ENCODE peak calls at places on chromosomes 4 and X, in five cellular contexts. One of them, this sample, is unnamed.

GRCh38 chrX:115689931-115690330 is 129.0 kb downstream of the PLS3 start:
- DNase-seq in astrocyte of the spinal cord: peak
- DNase-seq in fibroblast of pulmonary artery: peak
- DNase-seq in uterus: no peak
- DNase-seq in mucosa of descending colon: no peak
- DNase-seq in this sample: no peak

GRCh38 chrX:151396042-151396826 is 772 bp upstream of the VMA21 start:
- DNase-seq in uterus: peak
- DNase-seq in fibroblast of pulmonary artery: no peak
- DNase-seq in astrocyte of the spinal cord: peak
- DNase-seq in mucosa of descending colon: peak
- DNase-seq in this sample: no peak

GRCh38 chrX:150162141-150162540 is 201.0 kb upstream of the MAMLD1 start:
- DNase-seq in fibroblast of pulmonary artery: no peak
- DNase-seq in uterus: no peak
- DNase-seq in mucosa of descending colon: no peak
- DNase-seq in astrocyte of the spinal cord: no peak
- DNase-seq in this sample: no peak

GRCh38 chr4:103002551-103002950 is 17.0 kb downstream of the SLC9B1 start:
- DNase-seq in mucosa of descending colon: no peak
- DNase-seq in astrocyte of the spinal cord: peak
- DNase-seq in uterus: no peak
- DNase-seq in fibroblast of pulmonary artery: peak
- DNase-seq in this sample: no peak

GRCh38 chr4:99408346-99408745 is 26.8 kb downstream of the ADH7 start:
- DNase-seq in astrocyte of the spinal cord: no peak
- DNase-seq in fibroblast of pulmonary artery: peak
- DNase-seq in mucosa of descending colon: no peak
- DNase-seq in uterus: no peak
- DNase-seq in this sample: no peak

GRCh38 chr4:41148292-41148691 is 66.0 kb downstream of the APBB2 start:
- DNase-seq in fibroblast of pulmonary artery: no peak
- DNase-seq in uterus: no peak
- DNase-seq in astrocyte of the spinal cord: no peak
- DNase-seq in mucosa of descending colon: no peak
- DNase-seq in this sample: no peak

GRCh38 chrX:31252133-31252532 is 180.3 kb upstream of the FTHL17 start:
- DNase-seq in uterus: no peak
- DNase-seq in mucosa of descending colon: no peak
- DNase-seq in fibroblast of pulmonary artery: no peak
- DNase-seq in astrocyte of the spinal cord: no peak
- DNase-seq in this sample: no peak

GRCh38 chr4:1237981-1238675 is 10.8 kb downstream of the CTBP1 start:
- DNase-seq in mucosa of descending colon: peak
- DNase-seq in fibroblast of pulmonary artery: no peak
- DNase-seq in uterus: peak
- DNase-seq in astrocyte of the spinal cord: no peak
- DNase-seq in this sample: no peak

GRCh38 chrX:38999967-39000745 is 198.9 kb downstream of the MID1IP1 start:
- DNase-seq in mucosa of descending colon: no peak
- DNase-seq in astrocyte of the spinal cord: no peak
- DNase-seq in uterus: no peak
- DNase-seq in fibroblast of pulmonary artery: no peak
- DNase-seq in this sample: no peak

GRCh38 chrX:88437563-88437962 is 309.5 kb upstream of the CPXCR1 start:
- DNase-seq in uterus: no peak
- DNase-seq in fibroblast of pulmonary artery: no peak
- DNase-seq in mucosa of descending colon: no peak
- DNase-seq in astrocyte of the spinal cord: no peak
- DNase-seq in this sample: no peak

GRCh38 chr4:99403380-99404194 is 31.6 kb downstream of the ADH7 start:
- DNase-seq in astrocyte of the spinal cord: peak
- DNase-seq in fibroblast of pulmonary artery: peak
- DNase-seq in mucosa of descending colon: no peak
- DNase-seq in uterus: no peak
- DNase-seq in this sample: no peak

GRCh38 chr4:121555315-121556107 is 141.3 kb downstream of the ANXA5 start:
- DNase-seq in fibroblast of pulmonary artery: peak
- DNase-seq in astrocyte of the spinal cord: no peak
- DNase-seq in mucosa of descending colon: no peak
- DNase-seq in uterus: no peak
- DNase-seq in this sample: no peak

GRCh38 chr4:14853186-14853946 is 148.9 kb upstream of the CPEB2 start:
- DNase-seq in mucosa of descending colon: no peak
- DNase-seq in astrocyte of the spinal cord: peak
- DNase-seq in uterus: no peak
- DNase-seq in fibroblast of pulmonary artery: peak
- DNase-seq in this sample: no peak

GRCh38 chr4:165864228-165864627 is 8.8 kb upstream of the TLL1 start:
- DNase-seq in uterus: no peak
- DNase-seq in fibroblast of pulmonary artery: peak
- DNase-seq in mucosa of descending colon: no peak
- DNase-seq in astrocyte of the spinal cord: no peak
- DNase-seq in this sample: no peak

GRCh38 chr4:67459164-67459563 is 86.1 kb downstream of the CENPC start:
- DNase-seq in mucosa of descending colon: no peak
- DNase-seq in astrocyte of the spinal cord: peak
- DNase-seq in uterus: no peak
- DNase-seq in fibroblast of pulmonary artery: no peak
- DNase-seq in this sample: no peak

GRCh38 chr4:185912779-185913178 is 100.8 kb upstream of the SORBS2 start:
- DNase-seq in fibroblast of pulmonary artery: no peak
- DNase-seq in astrocyte of the spinal cord: peak
- DNase-seq in uterus: no peak
- DNase-seq in mucosa of descending colon: no peak
- DNase-seq in this sample: no peak

DNA sequence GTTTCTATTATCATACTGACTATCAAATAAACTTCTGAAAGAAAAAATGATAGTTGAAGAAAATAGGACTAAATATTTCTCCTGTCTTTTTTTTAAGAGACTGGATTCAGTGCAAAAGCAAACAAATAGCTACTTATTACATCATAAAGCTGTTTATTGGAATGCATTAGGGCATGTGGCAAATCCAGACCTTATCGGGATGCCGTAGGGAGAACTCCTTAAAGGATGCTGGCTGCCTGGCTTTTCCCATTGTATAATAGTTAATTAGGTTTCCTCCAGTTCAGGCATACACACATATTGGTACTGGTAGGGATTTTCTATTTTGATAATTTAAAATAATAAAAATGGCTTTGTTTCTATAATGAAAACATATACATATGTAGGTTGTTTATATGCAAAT is 539.3 kb upstream of the ATOH1 start:
- DNase-seq in fibroblast of pulmonary artery: no peak
- DNase-seq in mucosa of descending colon: no peak
- DNase-seq in astrocyte of the spinal cord: no peak
- DNase-seq in uterus: no peak
- DNase-seq in this sample: no peak
- TF ChIP-seq CTCF in fibroblast of pulmonary artery: no peak
- TF ChIP-seq CTCF in mucosa of descending colon: no peak
- TF ChIP-seq CTCF in astrocyte of the spinal cord: no peak
- TF ChIP-seq CTCF in uterus: no peak
- TF ChIP-seq CTCF in this sample: no peak

DNA sequence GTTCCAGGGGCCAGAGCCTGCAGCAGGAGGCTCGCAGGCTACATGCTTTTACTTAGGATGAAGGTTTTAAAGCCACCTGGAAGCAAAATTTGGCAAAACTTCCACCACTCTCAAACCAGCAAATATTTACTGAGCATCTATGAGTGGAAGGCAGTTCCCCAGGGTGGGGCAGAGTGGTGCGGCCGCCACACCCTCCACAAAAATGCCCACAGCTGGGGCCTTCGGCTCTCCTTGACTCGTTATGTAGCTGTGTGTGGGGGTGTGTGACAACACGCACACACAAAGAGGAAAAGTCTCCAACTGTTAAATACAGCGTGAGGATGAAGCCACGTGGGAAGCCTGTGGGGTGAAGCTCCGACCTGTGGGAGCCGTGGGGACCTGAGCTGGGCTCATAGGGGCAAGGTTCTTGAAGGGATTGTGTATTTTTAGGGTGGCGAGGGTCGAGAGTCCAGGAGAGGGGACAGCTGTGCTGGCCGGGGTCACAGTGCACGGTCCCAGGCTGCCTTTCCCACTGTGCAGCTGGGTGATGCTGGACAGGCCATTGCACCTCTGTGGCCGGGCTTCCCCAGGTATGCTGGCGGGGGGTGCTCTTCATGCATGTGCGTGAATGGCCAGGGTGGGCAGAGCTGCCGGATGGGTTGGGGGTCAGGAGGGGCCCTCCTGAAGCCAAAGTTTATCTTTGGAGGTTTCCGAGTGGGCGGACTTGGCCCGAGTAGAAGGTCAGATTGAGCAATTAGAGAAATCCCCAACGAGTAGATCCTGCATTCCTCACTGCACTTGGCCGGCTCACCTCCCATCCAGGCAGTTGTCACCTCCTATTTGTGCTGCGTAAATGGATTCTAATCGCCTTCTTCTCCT is 25.3 kb downstream of the SORCS2 start:
- DNase-seq in astrocyte of the spinal cord: no peak
- DNase-seq in fibroblast of pulmonary artery: peak
- DNase-seq in mucosa of descending colon: no peak
- DNase-seq in uterus: no peak
- DNase-seq in this sample: no peak
- TF ChIP-seq CTCF in astrocyte of the spinal cord: no peak
- TF ChIP-seq CTCF in fibroblast of pulmonary artery: no peak
- TF ChIP-seq CTCF in mucosa of descending colon: no peak
- TF ChIP-seq CTCF in uterus: no peak
- TF ChIP-seq CTCF in this sample: no peak

GRCh38 chr4:39658756-39659155 is 20.1 kb upstream of the SMIM14 start:
- DNase-seq in fibroblast of pulmonary artery: peak
- DNase-seq in uterus: no peak
- DNase-seq in astrocyte of the spinal cord: no peak
- DNase-seq in mucosa of descending colon: no peak
- DNase-seq in this sample: no peak
- TF ChIP-seq CTCF in fibroblast of pulmonary artery: peak
- TF ChIP-seq CTCF in uterus: no peak
- TF ChIP-seq CTCF in astrocyte of the spinal cord: peak
- TF ChIP-seq CTCF in mucosa of descending colon: no peak
- TF ChIP-seq CTCF in this sample: peak

GRCh38 chrX:123983240-123983639 is 21.7 kb downstream of the STAG2 start:
- DNase-seq in fibroblast of pulmonary artery: no peak
- DNase-seq in uterus: no peak
- DNase-seq in mucosa of descending colon: no peak
- DNase-seq in astrocyte of the spinal cord: no peak
- DNase-seq in this sample: no peak

GRCh38 chrX:123989235-123989634 is 27.7 kb downstream of the STAG2 start:
- DNase-seq in uterus: no peak
- DNase-seq in mucosa of descending colon: no peak
- DNase-seq in fibroblast of pulmonary artery: no peak
- DNase-seq in astrocyte of the spinal cord: no peak
- DNase-seq in this sample: no peak

GRCh38 chrX:123988423-123989116 is 27.1 kb downstream of the STAG2 start:
- DNase-seq in uterus: no peak
- DNase-seq in mucosa of descending colon: no peak
- DNase-seq in fibroblast of pulmonary artery: no peak
- DNase-seq in astrocyte of the spinal cord: no peak
- DNase-seq in this sample: no peak

GRCh38 chrX:123990169-123990568 is 28.7 kb downstream of the STAG2 start:
- DNase-seq in mucosa of descending colon: no peak
- DNase-seq in fibroblast of pulmonary artery: no peak
- DNase-seq in astrocyte of the spinal cord: no peak
- DNase-seq in uterus: no peak
- DNase-seq in this sample: no peak

DNA sequence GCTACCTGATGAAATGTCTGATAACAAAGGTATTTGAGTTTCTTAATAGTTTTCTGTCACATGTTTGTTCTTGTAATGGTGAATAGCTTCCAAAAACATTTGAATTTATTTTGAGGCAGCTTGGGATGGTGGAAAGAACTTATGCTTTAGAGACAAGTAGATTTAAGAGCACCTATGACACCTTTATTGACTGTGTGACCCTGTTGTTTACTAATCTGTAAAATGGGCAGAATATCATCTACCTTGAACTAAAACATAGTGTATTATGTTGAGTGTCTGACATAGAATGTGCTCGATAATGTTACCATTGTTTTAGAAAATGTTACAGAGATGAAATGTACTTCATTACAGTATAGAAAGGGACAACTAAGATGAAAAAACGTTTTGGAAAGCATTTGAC is 24.9 kb downstream of the STAG2 start:
- DNase-seq in fibroblast of pulmonary artery: no peak
- DNase-seq in uterus: no peak
- DNase-seq in mucosa of descending colon: no peak
- DNase-seq in astrocyte of the spinal cord: no peak
- DNase-seq in this sample: no peak
- TF ChIP-seq CTCF in fibroblast of pulmonary artery: no peak
- TF ChIP-seq CTCF in uterus: no peak
- TF ChIP-seq CTCF in mucosa of descending colon: no peak
- TF ChIP-seq CTCF in astrocyte of the spinal cord: no peak
- TF ChIP-seq CTCF in this sample: no peak

GRCh38 chr4:89438102-89438831 is 130.7 kb upstream of the GPRIN3 start:
- DNase-seq in fibroblast of pulmonary artery: peak
- DNase-seq in mucosa of descending colon: peak
- DNase-seq in uterus: no peak
- DNase-seq in astrocyte of the spinal cord: no peak
- DNase-seq in this sample: no peak
- TF ChIP-seq CTCF in fibroblast of pulmonary artery: peak
- TF ChIP-seq CTCF in mucosa of descending colon: no peak
- TF ChIP-seq CTCF in uterus: no peak
- TF ChIP-seq CTCF in astrocyte of the spinal cord: no peak
- TF ChIP-seq CTCF in this sample: peak

This sample was measured in heart left ventricle.